ENCODE peak calls at places on chromosomes 4 and X, in six cellular contexts. T is H9, K is IMR-90, F is trophoblast cell, C is mesenchymal stem cell, S is H1. Y is an unnamed sample.

GRCh38 chr4:38013461-38014366 is 53.5 kb downstream of the PTTG2 start:
- DNase-seq in T (no peak), K (peak; percentile 55), F (no peak), C (no peak), S (no peak), Y (no peak)

GRCh38 chr4:82431026-82431745 is 796 bp downstream of the ENOPH1 start:
- DNase-seq in T (peak; percentile 42), K (peak; percentile 39), F (peak; percentile 54), C (peak; percentile 39), S (no peak), Y (no peak)

GRCh38 chr4:107989162-107989536 is 540 bp upstream of the HADH start:
- DNase-seq in T (no peak), K (no peak), F (no peak), C (no peak), S (no peak), Y (no peak)

GRCh38 chr4:129604632-129605031 is 508.7 kb downstream of the C4orf33 start:
- DNase-seq in T (no peak), K (no peak), F (no peak), C (no peak), S (no peak), Y (no peak)

GRCh38 chr4:120843840-120844527 is 78.5 kb downstream of the PRDM5 start:
- DNase-seq in T (peak; percentile 58), K (no peak), F (no peak), C (no peak), S (peak; percentile 13), Y (no peak)

GRCh38 chr4:157664726-157665125 is 444.2 kb downstream of the GRIA2 start:
- DNase-seq in T (no peak), K (peak; percentile 12), F (peak; percentile 5), C (peak; percentile 34), S (no peak), Y (no peak)

GRCh38 chr4:6087669-6088068 is 69.4 kb upstream of the C4orf50 start:
- DNase-seq in T (peak; percentile 81), K (peak; percentile 28), F (peak; percentile 31), C (no peak), S (peak; percentile 59), Y (peak; percentile 42)

GRCh38 chr4:13347517-13348125 is 136.5 kb downstream of the RAB28 start:
- DNase-seq in T (no peak), K (peak; percentile 68), F (no peak), C (peak; percentile 66), S (no peak), Y (no peak)

GRCh38 chr4:4455199-4455865 is 68.4 kb downstream of the NSG1 start:
- DNase-seq in T (no peak), K (no peak), F (no peak), C (no peak), S (no peak), Y (no peak)

GRCh38 chr4:76665721-76666120 is 230.7 kb downstream of the SHROOM3 start:
- DNase-seq in T (no peak), K (no peak), F (peak; percentile 69), C (no peak), S (no peak), Y (no peak)

GRCh38 chrX:15165832-15166231 is 104.1 kb downstream of the ASB9 start:
- DNase-seq in T (no peak), K (no peak), F (no peak), C (no peak), S (no peak), Y (no peak)

GRCh38 chrX:2696698-2697215 is 5.7 kb downstream of the CD99 start:
- DNase-seq in T (no peak), K (peak; percentile 90), F (peak; percentile 34), C (peak; percentile 90), S (no peak), Y (no peak)

GRCh38 chrX:40663880-40664630 is 16.7 kb upstream of the CXorf38 start:
- DNase-seq in T (peak; percentile 75), K (peak; percentile 33), F (peak; percentile 48), C (peak; percentile 29), S (no peak), Y (no peak)

GRCh38 chr4:80182237-80182866 is 15.0 kb upstream of the PRDM8 start:
- DNase-seq in T (no peak), K (no peak), F (no peak), C (no peak), S (no peak), Y (no peak)

GRCh38 chrX:10397349-10397748 is 223.0 kb downstream of the MID1 start:
- DNase-seq in T (no peak), K (no peak), F (no peak), C (no peak), S (no peak), Y (no peak)

GRCh38 chr4:2793920-2794706 is 1.2 kb downstream of the SH3BP2 start:
- DNase-seq in T (peak; percentile 27), K (no peak), F (peak; percentile 98), C (peak; percentile 71), S (no peak), Y (no peak)

GRCh38 chr4:23015821-23016220 is 323.1 kb downstream of the GBA3 start:
- DNase-seq in T (no peak), K (no peak), F (no peak), C (no peak), S (no peak), Y (no peak)

GRCh38 chr4:56871357-56871993 is 36.2 kb upstream of the REST start:
- DNase-seq in T (peak; percentile 67), K (no peak), F (no peak), C (no peak), S (no peak), Y (peak; percentile 47)

GRCh38 chrX:1618689-1619088 is 3.8 kb downstream of the ASMT start:
- DNase-seq in T (peak; percentile 73), K (no peak), F (no peak), C (no peak), S (no peak), Y (no peak)

GRCh38 chr4:167903291-167903721 is 189.0 kb upstream of the ANXA10 start:
- DNase-seq in T (no peak), K (peak; percentile 83), F (no peak), C (peak; percentile 27), S (no peak), Y (no peak)

GRCh38 chrX:38435130-38435529 is 82.7 kb downstream of the OTC start:
- DNase-seq in T (no peak), K (no peak), F (no peak), C (no peak), S (no peak), Y (no peak)

GRCh38 chr4:47287735-47288134 is 175.8 kb downstream of the COMMD8 start:
- DNase-seq in T (no peak), K (peak; percentile 87), F (peak; percentile 52), C (peak; percentile 79), S (no peak), Y (no peak)

GRCh38 chr4:65502151-65502691 is 168.1 kb downstream of the EPHA5 start:
- DNase-seq in T (no peak), K (peak; percentile 4), F (no peak), C (peak; percentile 74), S (no peak), Y (no peak)

GRCh38 chrX:9958183-9958582 is 9.0 kb upstream of the CLDN34 start:
- DNase-seq in T (no peak), K (no peak), F (no peak), C (no peak), S (no peak), Y (no peak)

DNA sequence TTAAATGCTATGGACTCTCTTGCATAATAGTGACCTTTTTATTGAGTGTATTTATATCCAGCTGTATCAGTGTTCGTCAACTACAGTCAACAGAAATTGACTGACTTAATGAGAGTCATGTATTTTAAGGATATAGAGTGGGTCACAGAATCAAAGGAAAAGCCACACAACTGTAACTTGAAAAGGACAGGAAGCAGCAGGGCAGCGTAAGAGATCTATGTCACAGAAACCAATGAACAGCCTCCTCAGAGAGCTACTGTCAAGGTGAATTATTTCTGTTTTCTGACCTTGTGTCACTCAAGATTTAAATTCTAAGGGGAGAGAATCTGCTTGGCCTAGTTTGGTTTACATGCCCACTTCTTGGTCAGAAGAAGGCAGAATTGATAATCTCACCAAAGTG is 94.1 kb upstream of the FRAS1 start:
- DNase-seq in T (no peak), K (no peak), F (no peak), C (no peak), S (no peak), Y (no peak)
- H3K14ac ChIP-seq in T (no peak overlapping the region), K (no peak overlapping the region), F (no peak overlapping the region), C (no peak overlapping the region), S (no peak overlapping the region), Y (no peak overlapping the region)

GRCh38 chr4:94208268-94208667 is 603 bp downstream of the SMARCAD1 start:
- DNase-seq in T (no peak), K (no peak), F (no peak), C (no peak), S (no peak), Y (no peak)

GRCh38 chr4:94208918-94209317 is 1.3 kb downstream of the SMARCAD1 start:
- DNase-seq in T (no peak), K (no peak), F (no peak), C (no peak), S (no peak), Y (no peak)

GRCh38 chr4:94202769-94203168 is 4.9 kb upstream of the SMARCAD1 start:
- DNase-seq in T (no peak), K (no peak), F (no peak), C (no peak), S (no peak), Y (no peak)

GRCh38 chr4:94207469-94208224 is at the start of gene SMARCAD1:
- DNase-seq in T (peak; percentile 93), K (peak; percentile 97), F (peak; percentile 98), C (peak; percentile 97), S (peak; percentile 75), Y (peak; percentile 94)
- H3K4ac ChIP-seq in T (peak within 1 kb of the TSS; percentile 76), K (peak within 1 kb of the TSS; percentile 99), F (peak within 1 kb of the TSS; percentile 87), C (no peak within 1 kb of the TSS), S (peak within 1 kb of the TSS; percentile 88), Y (no peak within 1 kb of the TSS)

GRCh38 chrX:100969936-100970335 is 428 bp downstream of the ARL13A start:
- DNase-seq in T (no peak), K (no peak), F (no peak), C (no peak), S (no peak), Y (no peak)

GRCh38 chrX:100973411-100973810 is 3.9 kb downstream of the ARL13A start:
- DNase-seq in T (no peak), K (peak; percentile 87), F (no peak), C (peak; percentile 52), S (no peak), Y (no peak)

GRCh38 chrX:100975212-100975611 is 5.7 kb downstream of the ARL13A start:
- DNase-seq in T (no peak), K (peak; percentile 60), F (no peak), C (no peak), S (no peak), Y (no peak)

GRCh38 chrX:100964362-100964761 is 5.1 kb upstream of the ARL13A start:
- DNase-seq in T (no peak), K (no peak), F (no peak), C (no peak), S (no peak), Y (no peak)

GRCh38 chrX:100969408-100969807 is at the start of gene ARL13A:
- DNase-seq in T (no peak), K (no peak), F (no peak), C (no peak), S (no peak), Y (no peak)
- H3K14ac ChIP-seq in T (no peak within 1 kb of the TSS), K (no peak within 1 kb of the TSS), F (no peak within 1 kb of the TSS), C (no peak within 1 kb of the TSS), S (no peak within 1 kb of the TSS), Y (no peak within 1 kb of the TSS)

DNA sequence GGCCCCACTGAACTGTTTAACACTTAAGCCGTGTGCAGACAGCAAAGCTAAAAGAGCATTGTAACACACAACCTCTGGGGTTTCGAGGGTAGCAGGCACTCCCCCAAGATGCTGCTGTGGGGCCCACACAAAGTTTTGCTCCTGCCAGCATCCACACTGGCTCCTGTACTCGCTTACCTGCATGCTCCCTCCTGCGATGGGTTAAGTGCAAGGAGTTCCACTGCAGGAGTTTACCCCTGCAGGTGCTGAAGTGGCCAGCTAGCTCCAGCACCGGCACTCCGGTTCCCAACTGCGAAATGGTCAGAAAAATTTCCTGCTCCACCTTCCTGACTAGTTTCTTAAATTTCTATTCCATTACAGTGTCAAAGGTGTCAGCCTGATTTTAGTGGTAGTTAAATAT is 443.5 kb downstream of the PCDH10 start:
- DNase-seq in T (peak; percentile 61), K (no peak), F (no peak), C (no peak), S (no peak), Y (no peak)
- H3K4ac ChIP-seq in T (no peak overlapping the region), K (no peak overlapping the region), F (no peak overlapping the region), C (no peak overlapping the region), S (peak overlapping the region; percentile 2), Y (no peak overlapping the region)

Y was measured in neuronal stem cell.